ENCODE peak calls at places on chromosomes 6 and 20, in five cellular contexts. K is trophoblast cell, E is neuronal stem cell, Z is mesendoderm, Y is H9. F is an unnamed sample.

GRCh38 chr20:33263784-33264183 is 19.2 kb upstream of the BPIFB1 start:
- DNase-seq in Y (no peak), K (no peak), E (no peak), Z (no peak), F (no peak)

GRCh38 chr6:112235956-112236355 is 18.4 kb downstream of the LAMA4 start:
- DNase-seq in E (no peak), Z (no peak), K (no peak), Y (no peak), F (peak)

GRCh38 chr6:158353851-158354508 is 41.7 kb downstream of the TULP4 start:
- DNase-seq in E (no peak), Z (no peak), K (no peak), Y (no peak), F (no peak)

GRCh38 chr6:148934534-148934933 is 187.7 kb downstream of the UST start:
- DNase-seq in Y (no peak), E (no peak), Z (no peak), K (no peak), F (peak)

GRCh38 chr6:82573200-82573972 is 209.8 kb downstream of the TPBG start:
- DNase-seq in Z (no peak), Y (no peak), K (no peak), E (no peak), F (no peak)

GRCh38 chr6:7243188-7243942 is 69.6 kb downstream of the SSR1 start:
- DNase-seq in E (peak), K (peak), Y (peak), Z (peak), F (peak)

GRCh38 chr20:41110930-41111577 is 26.3 kb upstream of the PLCG1 start:
- DNase-seq in K (peak), Y (no peak), Z (peak), E (no peak), F (no peak)

GRCh38 chr20:22507240-22507961 is 77.0 kb downstream of the FOXA2 start:
- DNase-seq in Y (peak), K (peak), E (no peak), Z (no peak), F (no peak)

DNA sequence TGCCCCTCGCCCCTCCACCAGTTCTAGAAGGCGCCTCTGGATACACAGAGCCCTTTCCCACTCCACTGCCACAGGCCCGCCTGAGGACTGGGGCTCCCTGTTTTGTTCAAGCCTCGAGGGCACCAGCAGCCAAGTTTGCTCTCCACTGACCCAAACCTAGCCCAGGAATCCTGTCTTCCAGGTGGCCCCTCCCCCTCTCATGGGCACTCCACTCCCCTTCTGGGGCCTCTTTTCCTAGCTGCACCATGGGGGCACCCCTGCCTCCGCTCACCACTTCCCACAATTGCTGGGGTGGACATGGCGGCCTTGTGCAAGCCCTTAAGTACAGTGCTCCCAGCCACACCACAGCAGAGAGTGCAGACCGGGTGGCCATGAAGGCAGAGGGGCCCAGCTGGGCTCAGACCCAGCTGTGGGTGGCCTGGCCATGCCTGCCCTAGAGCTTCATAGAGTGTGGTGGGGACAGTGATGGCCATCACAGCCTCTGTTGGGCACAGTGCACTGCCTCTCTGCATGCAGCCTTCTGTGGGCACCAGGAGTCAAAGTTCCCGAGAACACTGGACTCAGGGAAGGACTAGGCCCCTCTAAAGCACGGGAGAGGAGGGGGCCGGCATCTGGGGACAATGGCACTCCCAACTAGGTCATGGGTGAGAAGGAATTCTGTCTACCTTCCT is 1.3 kb downstream of the MYL9 start:
- DNase-seq in Z (no peak), Y (no peak), K (no peak), E (no peak), F (no peak)
- H2BK5ac ChIP-seq in Z (no peak), Y (no peak), K (peak), E (peak), F (no peak)

GRCh38 chr6:14880052-14880451 is 365.8 kb upstream of the JARID2 start:
- DNase-seq in Z (no peak), K (no peak), E (no peak), Y (no peak), F (no peak)
- H2BK5ac ChIP-seq in Z (no peak), K (no peak), E (no peak), Y (no peak), F (no peak)

GRCh38 chr6:129189266-129189665 is 306.3 kb downstream of the LAMA2 start:
- DNase-seq in Y (no peak), E (no peak), K (no peak), Z (no peak), F (no peak)

GRCh38 chr6:129195666-129196065 is 312.7 kb downstream of the LAMA2 start:
- DNase-seq in E (no peak), Y (no peak), Z (peak), K (peak), F (peak)

GRCh38 chr6:129194441-129195021 is 311.6 kb downstream of the LAMA2 start:
- DNase-seq in K (no peak), Z (no peak), E (no peak), Y (no peak), F (no peak)

GRCh38 chr6:129191275-129191674 is 308.3 kb downstream of the LAMA2 start:
- DNase-seq in Z (no peak), K (no peak), Y (no peak), E (no peak), F (no peak)

DNA sequence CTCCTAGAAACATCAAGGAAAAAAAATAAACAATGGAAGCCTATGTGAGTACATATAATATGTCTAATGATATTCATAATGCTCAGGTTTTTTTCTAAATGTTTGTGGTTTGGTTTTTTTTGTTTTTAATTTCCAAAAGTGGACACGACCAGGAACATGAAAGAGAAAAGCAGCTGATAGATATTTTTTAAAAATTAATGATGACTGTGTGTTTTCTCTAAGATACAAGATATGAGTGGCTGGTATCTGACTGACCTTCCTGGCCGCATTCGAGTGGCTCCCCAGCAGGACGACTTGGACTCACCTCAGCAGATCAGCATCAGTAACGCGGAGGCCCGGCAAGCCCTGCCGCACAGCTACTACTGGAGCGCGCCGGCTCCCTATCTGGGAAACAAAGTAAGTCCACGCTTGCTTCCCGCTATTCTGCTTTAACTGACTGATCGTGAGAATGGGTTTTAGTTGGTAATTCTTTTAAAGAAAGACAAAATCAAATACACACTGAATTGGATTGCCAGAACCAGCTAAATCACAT is 309.6 kb downstream of the LAMA2 start:
- DNase-seq in E (no peak), K (no peak), Z (no peak), Y (no peak), F (no peak)
- H2BK5ac ChIP-seq in E (no peak), K (no peak), Z (no peak), Y (no peak), F (no peak)

GRCh38 chr6:167677422-167677789 is 149.3 kb upstream of the AFDN start:
- DNase-seq in E (no peak), K (no peak), Y (no peak), Z (no peak), F (no peak)
- H2BK5ac ChIP-seq in E (peak), K (no peak), Y (no peak), Z (no peak), F (no peak)

DNA sequence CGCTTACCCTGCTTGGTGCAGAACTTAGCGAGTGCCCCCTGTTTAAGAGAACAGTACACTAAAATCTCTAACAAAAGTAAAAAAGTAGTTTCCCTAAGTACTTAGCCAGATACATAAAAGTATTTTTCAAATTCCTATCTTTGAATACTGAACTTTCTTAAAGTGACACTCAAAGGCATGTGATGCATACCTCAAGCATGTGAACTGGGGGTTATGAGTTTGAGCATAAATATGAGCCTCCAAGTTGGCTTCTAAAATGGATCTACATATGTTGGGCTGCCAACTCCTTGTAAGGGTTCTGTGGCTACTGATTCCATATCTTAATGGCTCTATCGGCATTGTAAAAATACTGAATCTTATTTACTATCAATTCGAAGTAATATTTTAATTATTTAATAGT is 3.8 kb downstream of the ZBTB2 start:
- DNase-seq in E (no peak), K (peak), Y (no peak), Z (no peak), F (peak)
- H2BK5ac ChIP-seq in E (no peak), K (no peak), Y (no peak), Z (no peak), F (no peak)

F was measured in mesenchymal stem cell.